ENCODE peak calls at places on chromosomes 1 and 21, in four cellular contexts. J, L, B and E are unnamed samples.

GRCh38 chr1:201531551-201532425 is 7.1 kb upstream of the NAV1 start:
- DNase-seq in J (no peak), L (no peak), B (no peak), E (peak)

GRCh38 chr1:34928066-34928864 is 1.2 kb downstream of the DLGAP3 start:
- DNase-seq in J (no peak), L (no peak), B (no peak), E (no peak)

GRCh38 chr1:1593834-1594601 is 5.9 kb downstream of the FNDC10 start:
- DNase-seq in J (no peak), L (no peak), B (no peak), E (no peak)

GRCh38 chr1:171597203-171597602 is 24.8 kb upstream of the MYOCOS start:
- DNase-seq in J (no peak), L (no peak), B (no peak), E (no peak)

GRCh38 chr1:6490181-6491075 is 1.0 kb downstream of the PLEKHG5 start:
- DNase-seq in J (peak), L (peak), B (peak), E (peak)

GRCh38 chr21:46056450-46056903 is 41.4 kb upstream of the COL6A2 start:
- DNase-seq in J (no peak), L (no peak), B (no peak), E (no peak)

GRCh38 chr1:201295346-201295745 is 12.0 kb downstream of the PKP1 start:
- DNase-seq in J (no peak), L (no peak), B (no peak), E (no peak)

GRCh38 chr1:921011-921837 is 2.5 kb upstream of the SAMD11 start:
- DNase-seq in J (no peak), L (peak), B (no peak), E (peak)

GRCh38 chr1:173758980-173759379 is 44.2 kb downstream of the KLHL20 start:
- DNase-seq in J (no peak), L (no peak), B (no peak), E (no peak)

GRCh38 chr1:233460692-233461091 is 133.2 kb downstream of the MAP3K21 start:
- DNase-seq in J (no peak), L (no peak), B (no peak), E (no peak)

GRCh38 chr1:87956072-87956471 is 627.4 kb downstream of the LMO4 start:
- DNase-seq in J (no peak), L (peak), B (no peak), E (no peak)